ENCODE peak calls at places on chromosomes 2 and 18, in ten cellular contexts. Q is A549, S is K562, U is HCT116, R is H1, O is GM12878, F is WTC11, G is HepG2, Z is endothelial cell of umbilical vein, W is SK-N-SH. T is an unnamed sample.

GRCh38 chr18:9535430-9535972 is 60.2 kb downstream of the RALBP1 start:
- DNase-seq in Q (peak; percentile 34), S (no peak), U (no peak), R (no peak), O (no peak), F (no peak), G (peak; percentile 87), Z (no peak), W (peak; percentile 55), T (no peak)

GRCh38 chr2:178478442-178479274 is at the start of gene FKBP7:
- DNase-seq in Q (peak; percentile 84), S (peak; percentile 85), U (peak; percentile 60), R (peak; percentile 84), O (peak; percentile 33), F (peak; percentile 80), G (peak; percentile 82), Z (peak; percentile 85), W (peak; percentile 90), T (peak; percentile 88)

GRCh38 chr2:218852911-218853667 is 6.5 kb upstream of the WNT6 start:
- DNase-seq in Q (peak; percentile 75), S (peak; percentile 52), U (peak; percentile 77), R (peak; percentile 91), O (no peak), F (peak; percentile 83), G (peak; percentile 61), Z (peak; percentile 55), W (peak; percentile 74), T (peak; percentile 89)

GRCh38 chr2:149161481-149162225 is 123.2 kb downstream of the LYPD6B start:
- DNase-seq in Q (no peak), S (no peak), U (no peak), R (no peak), O (no peak), F (no peak), G (no peak), Z (no peak), W (no peak), T (peak; percentile 95)

GRCh38 chr18:21656402-21656801 is 44.3 kb downstream of the SNRPD1 start:
- DNase-seq in Q (no peak), S (no peak), U (no peak), R (no peak), O (no peak), F (no peak), G (no peak), Z (peak; percentile 71), W (no peak), T (no peak)

GRCh38 chr2:102141011-102141914 is 1.3 kb upstream of the IL1R1 start:
- DNase-seq in Q (no peak), S (no peak), U (no peak), R (peak; percentile 50), O (no peak), F (no peak), G (no peak), Z (peak; percentile 44), W (no peak), T (no peak)

GRCh38 chr2:168525020-168525419 is 68.9 kb downstream of the CERS6 start:
- DNase-seq in Q (no peak), S (no peak), U (no peak), R (no peak), O (no peak), F (no peak), G (no peak), Z (no peak), W (no peak), T (no peak)

GRCh38 chr18:57806891-57807280 is 3.8 kb upstream of the ATP8B1 start:
- DNase-seq in Q (peak; percentile 63), S (no peak), U (no peak), R (no peak), O (no peak), F (no peak), G (no peak), Z (peak; percentile 80), W (no peak), T (no peak)

GRCh38 chr2:125312342-125312741 is 1287.3 kb downstream of the CNTNAP5 start:
- DNase-seq in Q (no peak), S (no peak), U (no peak), R (no peak), O (no peak), F (no peak), G (no peak), Z (no peak), W (no peak), T (no peak)

GRCh38 chr2:1731963-1732768 is 12.1 kb downstream of the PXDN start:
- DNase-seq in Q (no peak), S (no peak), U (no peak), R (no peak), O (no peak), F (peak; percentile 12), G (no peak), Z (no peak), W (peak; percentile 84), T (no peak)

GRCh38 chr18:48018806-48019295 is 88.4 kb upstream of the SMAD2 start:
- DNase-seq in Q (no peak), S (no peak), U (no peak), R (no peak), O (no peak), F (peak; percentile 4), G (no peak), Z (no peak), W (no peak), T (no peak)

GRCh38 chr18:5469340-5469739 is 74.5 kb downstream of the EPB41L3 start:
- DNase-seq in Q (no peak), S (no peak), U (no peak), R (no peak), O (no peak), F (no peak), G (no peak), Z (no peak), W (no peak), T (no peak)

GRCh38 chr2:26691881-26692813 is at the start of gene KCNK3:
- DNase-seq in Q (no peak), S (peak; percentile 86), U (no peak), R (peak; percentile 81), O (no peak), F (peak; percentile 78), G (no peak), Z (peak; percentile 23), W (peak; percentile 97), T (peak; percentile 45)

GRCh38 chr2:31420936-31421335 is 6.4 kb upstream of the XDH start:
- DNase-seq in Q (no peak), S (no peak), U (no peak), R (no peak), O (no peak), F (no peak), G (no peak), Z (no peak), W (no peak), T (no peak)
- TF ChIP-seq MAX in Q (no peak), S (no peak), U (no peak), R (no peak), O (no peak), F (no peak), G (no peak), Z (no peak), W (no peak), T (no peak)

DNA sequence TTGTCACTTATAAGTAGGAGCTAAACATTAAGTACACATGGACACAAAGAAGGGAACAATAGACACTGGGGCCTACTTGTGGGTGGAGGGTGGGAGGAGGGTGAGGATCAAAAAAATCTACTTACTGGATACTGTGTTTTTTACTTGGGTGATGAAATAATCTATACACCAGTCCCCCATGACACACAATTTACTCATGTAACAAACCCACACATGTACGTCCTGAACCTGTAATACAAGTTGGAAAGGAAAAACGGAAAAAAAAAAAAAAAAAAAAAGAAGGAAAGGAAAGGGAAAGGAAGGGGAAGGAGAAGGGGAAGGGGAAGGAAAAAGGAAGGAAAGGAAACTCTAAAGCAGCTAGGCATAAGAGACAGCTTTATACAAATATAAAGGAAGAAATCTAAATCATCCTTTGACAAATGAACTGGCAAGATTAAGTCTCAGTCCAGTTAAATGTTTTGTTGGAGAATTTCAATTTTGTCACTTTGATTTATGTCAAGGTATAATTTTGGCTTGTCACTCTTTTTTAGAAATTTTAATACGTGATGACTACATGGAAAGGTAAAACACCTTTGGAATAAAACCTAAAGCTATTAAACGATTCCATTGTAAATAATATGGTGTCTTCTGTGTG is 169.4 kb upstream of the OTX1 start:
- DNase-seq in Q (no peak), S (no peak), U (no peak), R (no peak), O (no peak), F (no peak), G (no peak), Z (no peak), W (no peak), T (no peak)
- TF ChIP-seq MAX in Q (no peak), S (no peak), U (no peak), R (no peak), O (no peak), F (no peak), G (no peak), Z (no peak), W (no peak), T (no peak)

DNA sequence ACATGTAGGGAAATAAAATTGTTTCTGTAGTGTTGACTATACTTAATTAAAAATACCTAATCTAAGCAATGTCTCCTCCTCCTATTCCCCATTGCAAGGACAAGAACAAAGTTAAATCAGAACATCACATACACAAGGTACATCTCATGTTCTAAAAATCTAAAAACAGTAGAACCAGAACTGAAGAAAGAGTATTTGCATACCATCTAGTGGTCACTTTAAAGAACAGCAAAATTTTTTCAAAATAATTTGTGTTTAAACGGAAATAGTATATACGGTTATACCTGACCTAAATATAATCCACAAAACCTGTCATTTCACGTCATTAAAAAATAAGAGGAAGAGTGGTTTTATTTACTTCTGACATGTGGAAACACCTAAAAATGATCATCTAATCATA is 294.3 kb upstream of the KCNH7 start:
- DNase-seq in Q (peak; percentile 6), S (no peak), U (peak; percentile 4), R (no peak), O (no peak), F (no peak), G (peak; percentile 5), Z (peak; percentile 7), W (peak; percentile 2), T (peak; percentile 18)
- TF ChIP-seq MAX in Q (no peak), S (no peak), U (no peak), R (no peak), O (no peak), F (no peak), G (no peak), Z (no peak), W (no peak), T (no peak)

GRCh38 chr2:159903404-159904126 is 105.6 kb upstream of the CD302 start:
- DNase-seq in Q (no peak), S (no peak), U (no peak), R (no peak), O (no peak), F (no peak), G (no peak), Z (peak; percentile 77), W (no peak), T (peak; percentile 34)

GRCh38 chr2:159904565-159905281 is 106.7 kb upstream of the CD302 start:
- DNase-seq in Q (peak; percentile 36), S (peak; percentile 87), U (no peak), R (peak; percentile 90), O (no peak), F (peak; percentile 86), G (no peak), Z (peak; percentile 20), W (no peak), T (peak; percentile 93)

GRCh38 chr2:159905901-159906300 is 107.9 kb upstream of the CD302 start:
- DNase-seq in Q (no peak), S (no peak), U (no peak), R (no peak), O (no peak), F (no peak), G (no peak), Z (no peak), W (no peak), T (no peak)

GRCh38 chr2:159902722-159903121 is 104.7 kb upstream of the CD302 start:
- DNase-seq in Q (no peak), S (no peak), U (no peak), R (no peak), O (no peak), F (no peak), G (no peak), Z (no peak), W (no peak), T (no peak)

GRCh38 chr2:159904127-159904564 is 106.1 kb upstream of the CD302 start:
- DNase-seq in Q (no peak), S (no peak), U (no peak), R (no peak), O (no peak), F (no peak), G (no peak), Z (peak; percentile 22), W (no peak), T (peak; percentile 86)
- TF ChIP-seq MAX in Q (no peak), S (no peak), U (no peak), R (no peak), O (no peak), F (no peak), G (no peak), Z (no peak), W (no peak), T (no peak)

T was measured in NB4.